ENCODE peak calls at places on chromosome X, in eight cellular contexts. H is stimulated activated CD8-positive, alpha-beta memory T cell treated with anti-CD3 and anti-CD28 coated beads, Interleukin-12 subunit alpha, Interleukin-12 subunit beta, amount 100 ng/mL, for 4 hours; S is NCI-H1694 treated with DMSO at 0.1 percent for 48 hours; N is activated gamma-delta T cell treated with anti-CD3 and anti-CD28 coated beads, Interleukin-2, amount 50 U/mL, for 16 hours; Y is NCI-H510A treated with DMSO at 0.1 percent for 48 hours; J is ovary; M is NCI-H1105; P is NCI-H2029 treated with DMSO at 0.1 percent for 48 hours. T is an unnamed sample.

GRCh38 chrX:149569770-149570169 is 17.5 kb downstream of the MAGEA9B start:
- DNase-seq in H (no peak), S (no peak), N (no peak), Y (no peak), J (no peak), M (no peak), P (no peak), T (no peak)

GRCh38 chrX:25011589-25012432 is 4.0 kb downstream of the ARX start:
- DNase-seq in H (no peak), S (no peak), N (no peak), Y (no peak), J (peak), M (no peak), P (no peak), T (no peak)

GRCh38 chrX:76148011-76148665 is 24.7 kb upstream of the PBDC1 start:
- DNase-seq in H (no peak), S (no peak), N (no peak), Y (no peak), J (peak), M (no peak), P (no peak), T (no peak)

GRCh38 chrX:1395646-1396216 is 3.8 kb upstream of the SLC25A6 start:
- DNase-seq in H (no peak), S (no peak), N (no peak), Y (no peak), J (no peak), M (no peak), P (no peak), T (no peak)

GRCh38 chrX:10011991-10012390 is 44.8 kb downstream of the CLDN34 start:
- DNase-seq in H (no peak), S (no peak), N (no peak), Y (no peak), J (no peak), M (no peak), P (no peak), T (no peak)

GRCh38 chrX:48045410-48046311 is 25.8 kb downstream of the ZNF630 start:
- DNase-seq in H (no peak), S (no peak), N (no peak), Y (no peak), J (peak), M (no peak), P (no peak), T (no peak)

GRCh38 chrX:9071031-9071650 is 37.2 kb upstream of the FAM9B start:
- DNase-seq in H (no peak), S (no peak), N (no peak), Y (no peak), J (no peak), M (no peak), P (no peak), T (no peak)

GRCh38 chrX:46235778-46236177 is 309.4 kb downstream of the ZNF674 start:
- DNase-seq in H (no peak), S (no peak), N (no peak), Y (no peak), J (no peak), M (no peak), P (no peak), T (no peak)

GRCh38 chrX:27565992-27566391 is 24.2 kb upstream of the DCAF8L2 start:
- DNase-seq in H (no peak), S (no peak), N (no peak), Y (no peak), J (no peak), M (no peak), P (no peak), T (no peak)